ENCODE peak calls at places on chromosomes 13 and 19, in five cellular contexts. I is Panc1, P is GM23338, L is HL-60, B is SK-N-SH. V is an unnamed sample.

GRCh38 chr19:43984687-43985000 is 656 bp downstream of the ZNF155 start:
- DNase-seq in I (no peak), L (no peak), P (no peak), B (peak; percentile 41), V (no peak)

GRCh38 chr19:14146789-14147216 is 10.4 kb upstream of the ASF1B start:
- DNase-seq in L (peak; percentile 30), P (no peak), I (no peak), B (no peak), V (no peak)

GRCh38 chr13:79385694-79386093 is 20.4 kb downstream of the RBM26 start:
- DNase-seq in I (no peak), P (no peak), L (no peak), B (no peak), V (no peak)

GRCh38 chr13:67078062-67078461 is 152.1 kb downstream of the PCDH9 start:
- DNase-seq in B (no peak), P (no peak), I (no peak), L (no peak), V (no peak)

GRCh38 chr13:40537146-40537895 is 129.1 kb downstream of the FOXO1 start:
- DNase-seq in B (no peak), P (no peak), L (no peak), I (no peak), V (no peak)

GRCh38 chr13:94342436-94343242 is 136.8 kb downstream of the DCT start:
- DNase-seq in I (no peak), L (no peak), B (no peak), P (no peak), V (no peak)

GRCh38 chr19:18330865-18331264 is 8.0 kb upstream of the LSM4 start:
- DNase-seq in L (no peak), I (no peak), P (no peak), B (no peak), V (no peak)

GRCh38 chr13:98173431-98173921 is 3.6 kb downstream of the RNF113B start:
- DNase-seq in P (peak; percentile 71), I (no peak), L (no peak), B (no peak), V (peak; percentile 46)

GRCh38 chr13:35712907-35713685 is 236.6 kb upstream of the MAB21L1 start:
- DNase-seq in B (peak; percentile 47), I (no peak), P (peak; percentile 29), L (no peak), V (no peak)

GRCh38 chr13:79485014-79485441 is 4.1 kb downstream of the NDFIP2 start:
- DNase-seq in B (no peak), L (no peak), I (no peak), P (no peak), V (peak; percentile 17)

GRCh38 chr13:97191615-97192014 is 30.5 kb upstream of the MBNL2 start:
- DNase-seq in P (no peak), B (no peak), L (no peak), I (no peak), V (no peak)

GRCh38 chr13:22278336-22278929 is 607.6 kb downstream of the FGF9 start:
- DNase-seq in I (peak; percentile 0), P (peak; percentile 71), B (peak; percentile 8), L (no peak), V (no peak)

GRCh38 chr13:43874512-43875092 is 4.9 kb downstream of the CCDC122 start:
- DNase-seq in B (peak; percentile 11), P (peak; percentile 31), I (no peak), L (no peak), V (no peak)

GRCh38 chr13:110964229-110965037 is 49.6 kb upstream of the ANKRD10 start:
- DNase-seq in I (no peak), L (no peak), P (no peak), B (no peak), V (no peak)

GRCh38 chr19:40754611-40755247 is 3.7 kb downstream of the SNRPA start:
- DNase-seq in L (no peak), B (no peak), P (no peak), I (no peak), V (peak; percentile 53)

GRCh38 chr19:31109626-31110025 is 239.6 kb downstream of the TSHZ3 start:
- DNase-seq in L (no peak), B (peak; percentile 53), P (no peak), I (no peak), V (no peak)

GRCh38 chr13:80217614-80218456 is 123.1 kb downstream of the SPRY2 start:
- DNase-seq in P (peak; percentile 44), B (no peak), L (no peak), I (no peak), V (peak; percentile 31)

GRCh38 chr13:40496035-40496810 is 170.2 kb downstream of the FOXO1 start:
- DNase-seq in I (no peak), L (no peak), P (no peak), B (no peak), V (no peak)

GRCh38 chr13:112153364-112153763 is 86.4 kb downstream of the SOX1 start:
- DNase-seq in P (no peak), L (no peak), B (no peak), I (no peak), V (no peak)

GRCh38 chr19:6109947-6110346 is 353 bp downstream of the RFX2 start:
- DNase-seq in I (no peak), B (no peak), L (no peak), P (peak; percentile 9), V (no peak)

GRCh38 chr19:17260842-17261325 is 3.7 kb downstream of the USHBP1 start:
- DNase-seq in B (peak; percentile 87), P (peak; percentile 96), I (peak; percentile 52), L (no peak), V (peak; percentile 87)

GRCh38 chr19:19900124-19900523 is 622 bp upstream of the ZNF93 start:
- DNase-seq in P (peak; percentile 33), L (no peak), B (peak; percentile 16), I (no peak), V (no peak)

GRCh38 chr13:56515441-56515840 is 625.3 kb upstream of the PRR20A start:
- DNase-seq in B (no peak), P (no peak), I (no peak), L (no peak), V (no peak)

GRCh38 chr19:34259367-34259865 is 5.1 kb downstream of the GARRE1 start:
- DNase-seq in B (no peak), I (no peak), L (no peak), P (no peak), V (no peak)

GRCh38 chr13:66546534-66547379 is 683.4 kb downstream of the PCDH9 start:
- DNase-seq in P (no peak), B (no peak), L (no peak), I (no peak), V (no peak)

GRCh38 chr19:50909240-50910070 is 1.7 kb downstream of the KLK4 start:
- DNase-seq in B (peak; percentile 83), I (no peak), L (no peak), P (peak; percentile 99), V (peak; percentile 86)

GRCh38 chr19:17617807-17618192 is 62.4 kb downstream of the COLGALT1 start:
- DNase-seq in I (no peak), L (no peak), B (no peak), P (no peak), V (no peak)

GRCh38 chr13:35699181-35699580 is 222.7 kb upstream of the MAB21L1 start:
- DNase-seq in L (no peak), P (no peak), B (no peak), I (no peak), V (no peak)

GRCh38 chr13:77749481-77749880 is 52.0 kb downstream of the SLAIN1 start:
- DNase-seq in L (no peak), I (no peak), B (no peak), P (no peak), V (no peak)

GRCh38 chr13:25215253-25215575 is 43.1 kb upstream of the AMER2 start:
- DNase-seq in P (no peak), B (no peak), I (no peak), L (no peak), V (no peak)
- TF ChIP-seq REST in P (no peak), B (no peak), I (no peak), L (no peak), V (no peak)

GRCh38 chr19:10431943-10432735 is 11.8 kb downstream of the PDE4A start:
- DNase-seq in P (peak; percentile 60), I (no peak), L (no peak), B (peak; percentile 68), V (no peak)

GRCh38 chr19:10432736-10433130 is 12.4 kb downstream of the PDE4A start:
- DNase-seq in I (no peak), L (no peak), B (no peak), P (peak; percentile 27), V (no peak)

GRCh38 chr19:10430505-10431253 is 10.3 kb downstream of the PDE4A start:
- DNase-seq in I (no peak), L (no peak), P (peak; percentile 41), B (peak; percentile 76), V (no peak)

GRCh38 chr19:10433131-10433536 is 12.8 kb downstream of the PDE4A start:
- DNase-seq in B (no peak), L (no peak), P (no peak), I (no peak), V (no peak)

GRCh38 chr19:10431254-10431942 is 11.1 kb downstream of the PDE4A start:
- DNase-seq in I (no peak), L (no peak), P (peak; percentile 49), B (peak; percentile 46), V (no peak)
- TF ChIP-seq REST in I (no peak), L (no peak), P (no peak), B (no peak), V (no peak)

DNA sequence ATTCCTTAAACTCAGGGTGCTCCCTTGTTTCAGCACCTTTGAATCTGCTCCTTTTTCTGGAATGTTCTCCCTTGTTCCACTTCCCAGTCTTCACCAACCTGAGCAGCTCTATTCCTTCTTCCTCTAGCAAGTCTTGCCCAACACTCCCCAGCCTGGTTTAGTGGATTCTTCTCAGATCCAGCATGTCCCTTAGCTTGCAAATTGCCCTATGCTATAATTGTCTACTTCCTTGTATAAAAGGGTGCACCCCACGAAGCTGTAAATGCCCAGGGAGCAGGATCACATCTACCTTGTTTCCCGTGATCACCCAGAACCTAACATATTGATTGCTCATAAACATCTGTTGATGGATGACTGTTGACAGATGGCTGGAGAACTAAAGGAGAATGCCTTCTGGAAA is 93.1 kb upstream of the C1QTNF9B start:
- DNase-seq in B (no peak), P (no peak), I (no peak), L (no peak), V (no peak)
- TF ChIP-seq REST in B (no peak), P (no peak), I (no peak), L (no peak), V (no peak)

GRCh38 chr19:7340959-7341837 is 7.5 kb upstream of the ARHGEF18 start:
- DNase-seq in L (peak; percentile 64), B (peak; percentile 71), P (peak; percentile 94), I (peak; percentile 52), V (peak; percentile 69)

GRCh38 chr19:7333198-7334118 is 15.3 kb upstream of the ARHGEF18 start:
- DNase-seq in B (no peak), I (no peak), P (no peak), L (no peak), V (no peak)

GRCh38 chr19:7342143-7342542 is 6.6 kb upstream of the ARHGEF18 start:
- DNase-seq in L (no peak), P (no peak), I (no peak), B (no peak), V (no peak)

GRCh38 chr19:7336321-7336973 is 12.3 kb upstream of the ARHGEF18 start:
- DNase-seq in P (no peak), L (no peak), I (no peak), B (no peak), V (no peak)

GRCh38 chr19:7337380-7338194 is 11.2 kb upstream of the ARHGEF18 start:
- DNase-seq in L (peak; percentile 92), B (no peak), I (no peak), P (no peak), V (no peak)
- TF ChIP-seq REST in L (no peak), B (no peak), I (no peak), P (no peak), V (no peak)

GRCh38 chr13:25678398-25678797 is 306.6 kb downstream of the ATP8A2 start:
- DNase-seq in B (no peak), I (no peak), P (no peak), L (no peak), V (no peak)
- TF ChIP-seq REST in B (no peak), I (no peak), P (no peak), L (no peak), V (no peak)

V was measured in A549.